ENCODE peak calls at places on chromosomes 12 and 14, in five cellular contexts. D, K, R, S and M are unnamed samples.

GRCh38 chr12:23888396-23889068 is 60.9 kb downstream of the SOX5 start:
- DNase-seq in K (no peak), D (no peak), S (no peak), R (no peak), M (no peak)

GRCh38 chr12:123859035-123859434 is 96.9 kb downstream of the DNAH10 start:
- DNase-seq in S (no peak), K (no peak), D (no peak), R (no peak), M (no peak)

GRCh38 chr12:122423258-122424165 is 1.0 kb upstream of the CLIP1 start:
- DNase-seq in S (no peak), K (no peak), D (no peak), R (no peak), M (no peak)

GRCh38 chr12:55722948-55723347 is 2.8 kb downstream of the RDH5 start:
- DNase-seq in S (no peak), D (no peak), R (peak; percentile 21), K (no peak), M (no peak)

GRCh38 chr12:58069268-58069967 is 128.1 kb downstream of the ATP23 start:
- DNase-seq in R (no peak), S (no peak), D (peak; percentile 22), K (peak; percentile 55), M (no peak)

GRCh38 chr12:103877934-103878510 is 37.0 kb upstream of the NT5DC3 start:
- DNase-seq in S (peak; percentile 64), K (peak; percentile 70), R (peak; percentile 41), D (no peak), M (peak; percentile 27)

GRCh38 chr12:51820721-51821422 is 27.6 kb downstream of the FIGNL2 start:
- DNase-seq in D (no peak), R (no peak), K (peak; percentile 39), S (peak; percentile 56), M (no peak)

GRCh38 chr12:11795910-11796459 is 146.5 kb downstream of the ETV6 start:
- DNase-seq in S (no peak), K (peak; percentile 53), D (no peak), R (no peak), M (peak; percentile 94)

GRCh38 chr12:54967461-54967860 is 17.1 kb downstream of the TESPA1 start:
- DNase-seq in S (no peak), D (no peak), K (peak; percentile 6), R (no peak), M (no peak)

GRCh38 chr14:92037989-92038388 is 1.9 kb downstream of the TRIP11 start:
- DNase-seq in S (no peak), K (no peak), D (no peak), R (no peak), M (no peak)

GRCh38 chr12:52873832-52874572 is 25.2 kb upstream of the KRT78 start:
- DNase-seq in S (peak; percentile 93), D (peak; percentile 85), K (peak; percentile 93), R (peak; percentile 55), M (peak; percentile 67)

GRCh38 chr12:116559330-116560080 is at the start of gene MAP1LC3B2:
- DNase-seq in R (peak; percentile 46), K (peak; percentile 77), D (peak; percentile 56), S (peak; percentile 63), M (peak; percentile 37)

GRCh38 chr12:65607271-65607880 is 216.9 kb upstream of the HMGA2 start:
- DNase-seq in R (no peak), S (no peak), K (peak; percentile 46), D (no peak), M (no peak)

GRCh38 chr12:131860472-131861260 is 32.5 kb downstream of the MMP17 start:
- DNase-seq in K (peak; percentile 21), S (peak; percentile 60), D (no peak), R (peak; percentile 44), M (no peak)

GRCh38 chr12:12048266-12048665 is 22.5 kb upstream of the BCL2L14 start:
- DNase-seq in R (no peak), S (no peak), K (no peak), D (no peak), M (no peak)

GRCh38 chr12:45285717-45286116 is 69.8 kb downstream of the ANO6 start:
- DNase-seq in D (no peak), R (no peak), K (no peak), S (no peak), M (no peak)

GRCh38 chr12:68538722-68539614 is 71.7 kb upstream of the RAP1B start:
- DNase-seq in D (no peak), S (peak; percentile 57), K (peak; percentile 70), R (peak; percentile 16), M (no peak)

GRCh38 chr12:57872362-57872761 is 25.8 kb upstream of the CTDSP2 start:
- DNase-seq in R (no peak), K (no peak), S (no peak), D (no peak), M (no peak)